ENCODE peak calls at places on chromosomes 13 and 19, in five cellular contexts. E is cardiac muscle cell, N is IMR-90, X is lung, O is tibial artery. H is an unnamed sample.

GRCh38 chr19:4374451-4375163 is 25.7 kb downstream of the SH3GL1 start:
- DNase-seq in E (no peak), N (peak; percentile 87), X (peak; percentile 81), O (peak; percentile 96), H (no peak)

GRCh38 chr19:39516270-39516669 is 1.3 kb downstream of the SELENOV start:
- DNase-seq in E (no peak), N (no peak), X (no peak), O (no peak), H (no peak)

GRCh38 chr13:107192289-107192688 is 624.4 kb upstream of the ARGLU1 start:
- DNase-seq in E (no peak), N (peak; percentile 43), X (peak; percentile 50), O (no peak), H (no peak)

GRCh38 chr19:48568345-48568886 is 16.4 kb downstream of the SULT2B1 start:
- DNase-seq in E (peak; percentile 23), N (peak; percentile 88), X (peak; percentile 87), O (peak; percentile 89), H (peak; percentile 59)

GRCh38 chr13:19955873-19956559 is 2.5 kb upstream of the ZMYM2 start:
- DNase-seq in E (no peak), N (no peak), X (no peak), O (no peak), H (no peak)

GRCh38 chr13:47184311-47184710 is 287.5 kb upstream of the HTR2A start:
- DNase-seq in E (no peak), N (peak; percentile 4), X (no peak), O (no peak), H (no peak)

GRCh38 chr19:56594446-56594782 is 688 bp upstream of the ZNF71 start:
- DNase-seq in E (no peak), N (no peak), X (no peak), O (no peak), H (no peak)

GRCh38 chr13:79722885-79723445 is 242.0 kb downstream of the NDFIP2 start:
- DNase-seq in E (no peak), N (no peak), X (no peak), O (no peak), H (no peak)

GRCh38 chr13:99909836-99910619 is 61.5 kb downstream of the ZIC5 start:
- DNase-seq in E (no peak), N (no peak), X (no peak), O (no peak), H (no peak)

GRCh38 chr13:45441633-45442032 is 23.1 kb upstream of the COG3 start:
- DNase-seq in E (no peak), N (peak; percentile 10), X (no peak), O (no peak), H (no peak)

GRCh38 chr13:31538067-31539042 is 201.0 kb upstream of the RXFP2 start:
- DNase-seq in E (peak; percentile 37), N (peak; percentile 45), X (no peak), O (no peak), H (no peak)
- TF ChIP-seq CTCF in E (peak; percentile 71), N (peak; percentile 58), X (no peak), O (peak; percentile 65), H (peak; percentile 76)

GRCh38 chr19:30870861-30871260 is 478.4 kb downstream of the TSHZ3 start:
- DNase-seq in E (peak; percentile 78), N (peak; percentile 1), X (no peak), O (no peak), H (no peak)
- H3K9me3 ChIP-seq in E (no peaks in the 10 kb centered on the region), N (no peaks in the 10 kb centered on the region), X (no peaks in the 10 kb centered on the region), O (no peaks in the 10 kb centered on the region), H (no peaks in the 10 kb centered on the region)

GRCh38 chr19:18843960-18844359 is 12.2 kb downstream of the UPF1 start:
- DNase-seq in E (no peak), N (no peak), X (no peak), O (no peak), H (no peak)

GRCh38 chr19:18846862-18847515 is 15.2 kb downstream of the UPF1 start:
- DNase-seq in E (peak; percentile 84), N (peak; percentile 69), X (peak; percentile 73), O (peak; percentile 87), H (peak; percentile 53)

GRCh38 chr19:18842166-18842565 is 10.4 kb downstream of the UPF1 start:
- DNase-seq in E (no peak), N (no peak), X (no peak), O (no peak), H (no peak)

GRCh38 chr19:18845961-18846360 is 14.2 kb downstream of the UPF1 start:
- DNase-seq in E (no peak), N (no peak), X (no peak), O (no peak), H (no peak)

GRCh38 chr19:18844806-18845329 is 13.1 kb downstream of the UPF1 start:
- DNase-seq in E (no peak), N (no peak), X (no peak), O (no peak), H (no peak)
- TF ChIP-seq CTCF in E (no peak), N (no peak), X (no peak), O (no peak), H (no peak)

GRCh38 chr19:52007805-52008557 is at the start of gene ZNF615:
- DNase-seq in E (peak; percentile 91), N (peak; percentile 80), X (peak; percentile 90), O (peak; percentile 92), H (peak; percentile 52)

GRCh38 chr19:52010674-52011073 is 2.7 kb upstream of the ZNF615 start:
- DNase-seq in E (no peak), N (no peak), X (no peak), O (no peak), H (no peak)

DNA sequence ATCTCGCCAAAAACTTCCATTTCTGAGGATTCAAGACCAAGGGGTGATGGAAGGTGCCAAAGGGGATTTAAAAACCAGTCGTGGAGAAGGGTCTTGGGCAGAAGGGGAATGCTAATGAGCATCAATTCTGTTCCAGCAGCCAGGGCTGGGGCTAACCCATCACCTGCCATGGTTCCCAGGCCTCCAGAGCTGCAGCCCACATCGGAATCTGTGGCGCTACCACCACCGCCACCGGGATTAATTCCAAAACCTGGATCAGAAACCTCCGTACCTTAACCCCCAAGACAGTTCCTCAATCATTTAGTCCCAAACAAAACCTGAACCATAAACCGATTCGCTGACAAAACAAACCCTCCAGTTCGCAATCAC is 591 bp downstream of the ZNF615 start:
- DNase-seq in E (peak; percentile 23), N (no peak), X (no peak), O (no peak), H (no peak)
- H3K9me3 ChIP-seq in E (no peaks in the 10 kb centered on the region), N (peaks cover 1% of the 10 kb centered on the region), X (no peaks in the 10 kb centered on the region), O (no peaks in the 10 kb centered on the region), H (peaks cover 18% of the 10 kb centered on the region)

GRCh38 chr19:34018546-34018945 is 153.8 kb upstream of the LSM14A start:
- DNase-seq in E (no peak), N (no peak), X (no peak), O (no peak), H (no peak)
- TF ChIP-seq CTCF in E (no peak), N (no peak), X (no peak), O (no peak), H (no peak)

GRCh38 chr19:21580818-21581217 is 75.4 kb downstream of the ZNF429 start:
- DNase-seq in E (no peak), N (no peak), X (no peak), O (no peak), H (no peak)
- H3K9me3 ChIP-seq in E (no peaks in the 10 kb centered on the region), N (peaks cover 27% of the 10 kb centered on the region), X (no peaks in the 10 kb centered on the region), O (no peaks in the 10 kb centered on the region), H (peaks cover 52% of the 10 kb centered on the region)

GRCh38 chr13:74017301-74018092 is 116.7 kb downstream of the KLF12 start:
- DNase-seq in E (no peak), N (no peak), X (no peak), O (no peak), H (no peak)

GRCh38 chr13:74009100-74009668 is 125.0 kb downstream of the KLF12 start:
- DNase-seq in E (no peak), N (no peak), X (no peak), O (no peak), H (no peak)

DNA sequence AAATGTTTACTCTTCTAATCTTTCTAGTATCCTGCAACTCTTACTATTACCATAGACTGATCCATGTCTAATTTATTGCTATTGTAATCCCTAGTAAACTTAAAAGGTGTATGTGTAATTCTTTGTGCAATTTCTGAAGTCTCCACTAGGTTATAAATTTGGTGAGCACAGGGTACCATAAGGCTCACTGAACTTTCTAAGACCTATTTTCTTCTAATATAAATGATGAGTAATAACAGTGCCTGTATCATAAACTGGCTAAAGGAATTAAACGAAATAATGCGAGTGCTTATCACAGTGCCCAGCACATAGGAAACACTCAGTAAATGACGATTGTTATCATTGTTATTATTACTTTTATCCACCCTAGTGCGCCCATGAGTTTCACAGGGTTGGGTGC is 119.1 kb downstream of the KLF12 start:
- DNase-seq in E (no peak), N (peak; percentile 39), X (no peak), O (no peak), H (no peak)
- TF ChIP-seq CTCF in E (peak; percentile 17), N (peak; percentile 24), X (no peak), O (no peak), H (no peak)

H was measured in AG04450.